ENCODE peak calls at places on chromosomes 5 and 9, in eight cellular contexts. R, L, M, P, U, X, B and G are unnamed samples.
A peak's percentile ranks its signal among the peaks of the same experiment; 100 is the strongest.

GRCh38 chr9:34646211-34647083 is at the start of gene GALT:
- DNase-seq in M (peak; percentile 99), B (peak; percentile 96), P (peak; percentile 97), X (peak; percentile 98), L (peak; percentile 97), U (no peak), R (peak; percentile 77), G (peak; percentile 96)

GRCh38 chr9:16406536-16407225 is 463.8 kb downstream of the BNC2 start:
- DNase-seq in P (no peak), U (no peak), L (no peak), R (no peak), B (no peak), X (no peak), M (no peak), G (no peak)

GRCh38 chr9:80797841-80798688 is 891.3 kb downstream of the TLE1 start:
- DNase-seq in B (peak; percentile 55), M (no peak), L (no peak), P (no peak), X (peak; percentile 14), R (peak; percentile 63), U (no peak), G (no peak)

GRCh38 chr5:136424835-136425694 is 59.7 kb upstream of the TRPC7 start:
- DNase-seq in P (peak; percentile 78), U (no peak), L (peak; percentile 58), M (peak; percentile 67), R (peak; percentile 33), B (peak; percentile 54), X (peak; percentile 66), G (peak; percentile 62)

GRCh38 chr5:74934949-74935751 is 69.0 kb upstream of the FAM169A start:
- DNase-seq in L (no peak), B (no peak), P (no peak), U (no peak), M (no peak), X (no peak), R (peak; percentile 50), G (no peak)

GRCh38 chr9:38416461-38416860 is 7.8 kb downstream of the IGFBPL1 start:
- DNase-seq in U (no peak), L (no peak), P (no peak), R (no peak), M (no peak), B (no peak), X (no peak), G (no peak)

GRCh38 chr9:85522459-85523092 is 219.2 kb downstream of the AGTPBP1 start:
- DNase-seq in L (peak; percentile 25), B (peak; percentile 39), P (peak; percentile 70), R (peak; percentile 25), U (no peak), X (peak; percentile 55), M (peak; percentile 51), G (no peak)

GRCh38 chr9:347667-348292 is 133.1 kb downstream of the DOCK8 start:
- DNase-seq in P (no peak), M (no peak), L (peak; percentile 35), X (no peak), B (no peak), R (peak; percentile 41), U (no peak), G (no peak)

GRCh38 chr5:56264417-56265025 is 31.4 kb upstream of the ANKRD55 start:
- DNase-seq in U (no peak), P (no peak), R (peak; percentile 54), L (peak; percentile 35), M (peak; percentile 31), B (no peak), X (no peak), G (no peak)

GRCh38 chr5:180860273-180860886 is 696 bp downstream of the ZFP62 start:
- DNase-seq in M (no peak), U (no peak), R (no peak), B (no peak), L (peak; percentile 62), X (peak; percentile 25), P (peak; percentile 53), G (no peak)

GRCh38 chr9:137700911-137701310 is 82.1 kb downstream of the EHMT1 start:
- DNase-seq in R (no peak), L (no peak), M (no peak), P (no peak), U (no peak), B (no peak), X (no peak), G (no peak)

GRCh38 chr9:112174965-112175795 is at the start of gene SUSD1:
- DNase-seq in P (peak; percentile 74), U (no peak), R (no peak), B (peak; percentile 36), X (peak; percentile 62), M (peak; percentile 51), L (no peak), G (peak; percentile 64)

GRCh38 chr5:14268738-14269137 is 125.6 kb downstream of the TRIO start:
- DNase-seq in R (peak; percentile 50), L (no peak), M (no peak), U (no peak), P (no peak), B (no peak), X (no peak), G (no peak)

GRCh38 chr9:137685886-137686420 is 67.1 kb downstream of the EHMT1 start:
- DNase-seq in R (no peak), B (no peak), X (no peak), L (no peak), M (no peak), U (no peak), P (no peak), G (no peak)

GRCh38 chr5:144013816-144014215 is 156.6 kb downstream of the YIPF5 start:
- DNase-seq in M (no peak), R (no peak), P (no peak), U (no peak), B (no peak), L (no peak), X (no peak), G (no peak)

GRCh38 chr9:32969270-32969669 is 32.2 kb downstream of the APTX start:
- DNase-seq in U (no peak), X (no peak), B (no peak), L (no peak), R (peak; percentile 74), M (no peak), P (no peak), G (no peak)

GRCh38 chr5:173554038-173554955 is 62.2 kb downstream of the BOD1 start:
- DNase-seq in R (no peak), M (no peak), L (no peak), U (no peak), B (no peak), P (no peak), X (no peak), G (no peak)

GRCh38 chr5:28648108-28648507 is 1609.7 kb upstream of the CDH9 start:
- DNase-seq in R (no peak), M (no peak), U (no peak), X (no peak), B (no peak), P (no peak), L (peak; percentile 19), G (no peak)

GRCh38 chr5:64861281-64861680 is 92.6 kb downstream of the CWC27 start:
- DNase-seq in B (no peak), P (no peak), M (no peak), X (no peak), L (no peak), R (peak; percentile 21), U (no peak), G (no peak)

GRCh38 chr9:95462419-95463121 is 54.2 kb downstream of the PTCH1 start:
- DNase-seq in L (no peak), X (peak; percentile 54), R (peak; percentile 94), B (peak; percentile 76), P (no peak), U (peak; percentile 94), M (peak; percentile 67), G (no peak)

GRCh38 chr5:140165101-140165920 is 9.7 kb upstream of the CYSTM1 start:
- DNase-seq in R (no peak), P (peak; percentile 61), M (peak; percentile 61), U (no peak), L (no peak), X (no peak), B (no peak), G (no peak)

GRCh38 chr5:32251864-32252458 is 60.8 kb downstream of the MTMR12 start:
- DNase-seq in B (no peak), R (no peak), P (no peak), X (no peak), U (no peak), M (no peak), L (no peak), G (no peak)

GRCh38 chr9:70641031-70641430 is 226.6 kb upstream of the KLF9 start:
- DNase-seq in R (no peak), L (no peak), B (no peak), U (no peak), X (no peak), P (no peak), M (no peak), G (no peak)

GRCh38 chr9:70639853-70640814 is 225.7 kb upstream of the KLF9 start:
- DNase-seq in B (no peak), M (no peak), X (no peak), R (peak; percentile 60), U (no peak), L (peak; percentile 8), P (no peak), G (no peak)

GRCh38 chr9:70634696-70635095 is 220.2 kb upstream of the KLF9 start:
- DNase-seq in P (no peak), U (no peak), R (no peak), X (no peak), L (no peak), B (no peak), M (no peak), G (no peak)

GRCh38 chr9:70630971-70631370 is 216.5 kb upstream of the KLF9 start:
- DNase-seq in X (no peak), B (no peak), R (no peak), M (no peak), L (no peak), P (no peak), U (no peak), G (no peak)

GRCh38 chr9:70635790-70636189 is 221.3 kb upstream of the KLF9 start:
- DNase-seq in X (no peak), L (no peak), U (no peak), B (no peak), R (no peak), M (no peak), P (no peak), G (no peak)
- TF ChIP-seq CTCF in X (no peak), L (no peak), U (no peak), B (no peak), R (no peak), M (no peak), P (no peak), G (no peak)

GRCh38 chr9:70283848-70284247 is 25.1 kb downstream of the SMC5 start:
- DNase-seq in B (no peak), L (no peak), U (no peak), X (no peak), P (no peak), R (no peak), M (no peak), G (no peak)
- H3K27ac ChIP-seq in B (no peak overlapping the region), L (no peak overlapping the region), U (no peak overlapping the region), X (no peak overlapping the region), P (no peak overlapping the region), R (no peak overlapping the region), M (no peak overlapping the region), G (no peak overlapping the region)

GRCh38 chr5:88820581-88820980 is 62.4 kb downstream of the MEF2C start:
- DNase-seq in X (no peak), U (no peak), M (no peak), R (no peak), L (no peak), P (no peak), B (no peak), G (no peak)
- H3K4me1 ChIP-seq in X (peaks cover 85% of the 10 kb centered on the region), U (peaks cover 21% of the 10 kb centered on the region), M (peaks cover 16% of the 10 kb centered on the region), R (peaks cover 1% of the 10 kb centered on the region), L (no peaks in the 10 kb centered on the region), P (peaks cover 24% of the 10 kb centered on the region), B (no peaks in the 10 kb centered on the region), G (no peaks in the 10 kb centered on the region)

GRCh38 chr9:132241840-132242620 is 80.2 kb downstream of the NTNG2 start:
- DNase-seq in M (peak; percentile 62), L (no peak), X (peak; percentile 41), R (no peak), U (no peak), P (peak; percentile 73), B (peak; percentile 64), G (no peak)
- TF ChIP-seq CTCF in M (no peak), L (no peak), X (no peak), R (no peak), U (no peak), P (no peak), B (no peak), G (no peak)